ENCODE peak calls at places on chromosomes 1 and 21, in four cellular contexts. B is transverse colon; W is lower lobe of right lung; E is CD8-positive, alpha-beta T cell. N is an unnamed sample.

GRCh38 chr1:216566809-216567208 is 143.6 kb upstream of the USH2A start:
- DNase-seq in W (no peak), E (no peak), B (no peak), N (peak)

GRCh38 chr1:187646536-187647128 is 817.9 kb downstream of the PLA2G4A start:
- DNase-seq in B (no peak), W (no peak), E (no peak), N (no peak)

GRCh38 chr1:205421728-205422127 is at the start of gene LEMD1:
- DNase-seq in B (no peak), W (no peak), E (no peak), N (no peak)

GRCh38 chr1:146032613-146033219 is 11.2 kb upstream of the HJV start:
- DNase-seq in W (no peak), E (no peak), B (no peak), N (peak)

GRCh38 chr1:234965128-234965527 is 163.5 kb downstream of the TOMM20 start:
- DNase-seq in E (no peak), B (no peak), W (no peak), N (peak)

GRCh38 chr1:212413902-212414327 is 771 bp downstream of the PACC1 start:
- DNase-seq in B (no peak), E (no peak), W (no peak), N (peak)

GRCh38 chr1:119885903-119886783 is 10.2 kb downstream of the ADAM30 start:
- DNase-seq in E (peak), B (peak), W (peak), N (peak)

GRCh38 chr1:101653482-101653946 is 343.2 kb downstream of the OLFM3 start:
- DNase-seq in E (no peak), W (no peak), B (peak), N (peak)

GRCh38 chr1:70896224-70896623 is 151.4 kb downstream of the PTGER3 start:
- DNase-seq in B (no peak), E (no peak), W (no peak), N (no peak)

GRCh38 chr1:208159542-208160258 is 84.5 kb downstream of the PLXNA2 start:
- DNase-seq in E (no peak), B (no peak), W (no peak), N (peak)

GRCh38 chr1:231000639-231001038 is 21.7 kb downstream of the ARV1 start:
- DNase-seq in B (no peak), E (no peak), W (no peak), N (no peak)

GRCh38 chr1:14071581-14071980 is 371.6 kb downstream of the PRDM2 start:
- DNase-seq in E (no peak), W (no peak), B (no peak), N (no peak)

GRCh38 chr1:31095298-31095981 is 29.9 kb upstream of the PUM1 start:
- DNase-seq in W (no peak), E (no peak), B (no peak), N (peak)

GRCh38 chr1:242211254-242212022 is 212.5 kb upstream of the MAP1LC3C start:
- DNase-seq in B (no peak), W (no peak), E (no peak), N (no peak)

GRCh38 chr1:180969429-180969828 is 53.2 kb downstream of the STX6 start:
- DNase-seq in E (no peak), B (no peak), W (no peak), N (no peak)

GRCh38 chr1:44807364-44808062 is 362 bp upstream of the DYNLT4 start:
- DNase-seq in E (peak), W (peak), B (peak), N (peak)

GRCh38 chr1:101101362-101101761 is 75.8 kb upstream of the DPH5 start:
- DNase-seq in W (no peak), E (no peak), B (no peak), N (peak)

GRCh38 chr1:24555591-24556413 is at the start of gene NCMAP:
- DNase-seq in B (peak), W (peak), E (peak), N (no peak)

GRCh38 chr1:246428542-246429308 is 78.4 kb downstream of the SMYD3 start:
- DNase-seq in E (no peak), B (no peak), W (no peak), N (peak)

DNA sequence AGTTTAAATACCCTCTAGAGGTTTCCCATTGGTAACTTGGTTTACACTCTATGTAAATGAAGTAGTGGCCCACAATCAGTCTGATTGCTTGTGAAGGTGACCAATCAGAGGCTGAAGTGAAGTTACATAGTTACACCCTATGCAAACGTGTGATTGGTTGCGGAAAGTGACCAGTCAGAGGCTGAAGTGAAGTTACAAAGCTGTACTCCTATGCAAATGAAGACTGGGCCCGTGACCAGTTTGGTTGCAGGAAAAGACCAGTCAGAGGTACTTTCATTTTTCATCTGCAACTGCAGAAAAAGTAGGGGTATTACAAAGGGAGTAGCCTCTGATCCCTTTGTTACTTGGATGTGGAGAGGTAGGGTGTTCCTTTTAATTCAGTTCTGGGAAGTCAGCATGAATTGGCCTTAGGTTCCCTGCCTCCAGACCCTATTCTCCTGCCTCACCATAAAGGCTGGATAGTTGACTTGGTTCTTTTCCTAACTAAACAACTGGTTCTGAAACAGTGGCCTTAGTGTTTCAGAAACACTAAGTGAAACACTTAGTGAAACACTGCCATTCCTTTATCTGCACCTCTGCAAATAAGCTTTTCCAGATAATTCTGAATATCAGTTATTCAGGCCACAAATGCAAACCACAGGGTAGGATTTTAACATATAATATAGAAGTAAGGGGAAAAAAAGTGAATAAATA is 39.3 kb downstream of the MAGI3 start:
- DNase-seq in W (no peak), B (no peak), E (no peak), N (peak)
- H3K4me3 ChIP-seq in W (no peak), B (no peak), E (no peak), N (no peak)

GRCh38 chr1:3436451-3436850 is 18.0 kb upstream of the ARHGEF16 start:
- DNase-seq in E (no peak), W (no peak), B (no peak), N (no peak)

GRCh38 chr1:3433076-3433475 is 21.4 kb upstream of the ARHGEF16 start:
- DNase-seq in B (no peak), E (no peak), W (peak), N (no peak)

GRCh38 chr1:3435666-3436065 is 18.8 kb upstream of the ARHGEF16 start:
- DNase-seq in W (peak), E (no peak), B (no peak), N (no peak)

GRCh38 chr1:3433596-3434320 is 20.7 kb upstream of the ARHGEF16 start:
- DNase-seq in E (no peak), W (peak), B (no peak), N (no peak)

DNA sequence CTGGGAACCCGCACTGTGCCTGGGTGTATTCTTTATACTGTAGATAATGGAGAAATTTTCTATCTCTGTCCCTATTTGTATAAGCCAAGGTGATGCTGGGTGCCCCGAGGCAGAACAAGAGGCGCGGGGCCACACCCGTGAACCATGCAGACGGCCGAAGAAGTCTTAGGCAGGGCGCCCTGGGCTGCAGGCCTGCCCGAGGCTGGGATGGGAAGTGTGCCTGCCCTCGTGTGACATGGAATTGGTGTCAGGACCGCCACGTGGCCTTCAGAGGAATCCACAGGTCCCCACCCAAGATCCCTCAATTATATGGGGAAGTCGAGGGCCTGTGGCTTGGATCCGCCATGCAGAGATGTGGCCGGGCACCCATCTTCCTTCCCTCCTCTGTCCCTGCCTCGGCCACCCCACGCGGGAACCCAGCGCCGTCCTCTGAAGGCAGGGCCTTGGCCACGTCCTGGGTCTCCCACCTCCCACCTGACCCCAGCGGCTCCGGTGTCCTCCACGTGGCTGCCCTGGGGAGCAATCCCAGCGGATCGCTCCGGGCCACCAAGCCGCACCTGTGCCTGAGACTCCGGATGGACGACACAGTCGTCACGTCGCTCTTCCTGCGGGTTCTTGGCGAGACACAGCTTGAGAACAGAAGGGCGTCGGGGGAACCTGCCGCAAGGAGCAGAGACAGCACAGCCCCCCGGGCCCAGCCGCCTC is 19.9 kb upstream of the ARHGEF16 start:
- DNase-seq in W (peak), E (no peak), B (no peak), N (no peak)
- H3K4me3 ChIP-seq in W (no peak), E (no peak), B (no peak), N (no peak)

GRCh38 chr1:160244209-160244608 is 18.1 kb downstream of the DCAF8 start:
- DNase-seq in B (no peak), W (no peak), E (no peak), N (no peak)
- H3K4me3 ChIP-seq in B (no peak), W (no peak), E (no peak), N (no peak)

DNA sequence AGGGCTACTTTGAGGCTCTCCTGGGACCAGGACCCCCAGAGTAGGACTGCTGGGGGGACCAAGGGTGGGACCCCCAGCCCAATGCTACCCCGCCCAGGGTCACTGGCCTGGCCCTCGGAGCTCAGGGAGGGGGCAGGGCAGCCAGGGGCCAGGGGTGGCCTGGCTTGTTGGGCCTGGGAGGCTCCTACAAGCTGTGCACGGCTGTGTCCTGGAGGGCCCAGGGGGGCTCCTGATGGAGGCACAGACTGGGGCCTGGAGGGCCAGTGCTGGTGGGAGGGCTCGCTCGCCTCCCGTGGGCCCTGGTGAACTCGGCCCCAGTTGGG is 2.2 kb downstream of the HES4 start:
- DNase-seq in E (no peak), B (no peak), W (no peak), N (no peak)
- H3K4me3 ChIP-seq in E (no peak), B (no peak), W (no peak), N (no peak)

GRCh38 chr1:204377800-204378608 is 18.3 kb upstream of the PLEKHA6 start:
- DNase-seq in B (peak), E (peak), W (peak), N (no peak)

GRCh38 chr1:204380293-204380831 is 20.6 kb upstream of the PLEKHA6 start:
- DNase-seq in B (no peak), E (no peak), W (no peak), N (no peak)

GRCh38 chr1:204384636-204385354 is 25.1 kb upstream of the PLEKHA6 start:
- DNase-seq in E (no peak), B (no peak), W (no peak), N (no peak)

GRCh38 chr1:204383163-204383904 is 23.6 kb upstream of the PLEKHA6 start:
- DNase-seq in W (no peak), E (no peak), B (no peak), N (no peak)

GRCh38 chr1:204382714-204383083 is 23.0 kb upstream of the PLEKHA6 start:
- DNase-seq in E (no peak), B (no peak), W (no peak), N (no peak)
- H3K4me3 ChIP-seq in E (peak), B (peak), W (peak), N (no peak)

DNA sequence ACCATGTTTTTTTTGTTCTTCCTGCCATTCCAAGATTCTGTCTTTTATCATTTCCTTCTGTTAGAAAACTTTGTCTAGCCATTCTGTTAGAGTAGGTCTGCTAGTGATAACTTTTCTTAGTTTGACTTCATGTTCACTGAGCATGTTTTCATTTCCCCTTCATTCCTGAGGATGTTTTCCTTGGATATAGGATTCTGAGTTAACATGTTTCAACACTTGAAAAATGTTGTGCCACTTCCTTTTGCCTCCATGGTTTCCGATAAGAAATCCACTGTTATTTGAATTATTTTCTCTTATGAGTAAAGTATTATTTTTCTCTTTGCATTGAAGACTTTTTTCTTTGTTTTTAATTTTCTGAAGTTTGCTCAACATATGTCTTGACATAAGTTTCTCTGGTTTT is 66.7 kb downstream of the ATP1A1 start:
- DNase-seq in W (no peak), E (no peak), B (no peak), N (no peak)
- H3K4me3 ChIP-seq in W (no peak), E (no peak), B (no peak), N (no peak)

DNA sequence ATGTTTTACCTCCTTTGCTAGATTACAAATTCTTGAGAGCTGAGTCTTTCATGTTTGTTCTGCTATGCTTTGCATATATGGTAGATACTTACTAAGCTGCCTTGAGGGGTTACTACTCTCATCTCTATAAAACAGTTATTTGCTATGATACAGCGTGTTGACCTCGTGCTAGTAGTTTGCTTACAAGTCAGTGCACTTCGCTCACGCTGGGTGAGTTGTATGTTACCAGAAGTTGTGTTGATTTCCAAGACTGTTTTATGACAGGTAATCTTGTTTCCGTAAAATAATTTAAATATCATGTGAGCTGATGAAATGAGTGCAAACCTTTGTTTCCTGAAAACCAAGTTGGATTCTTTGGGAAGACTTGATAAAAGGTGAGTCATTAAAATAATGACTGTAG is 7.3 kb downstream of the MRPS6 start:
- DNase-seq in E (no peak), W (no peak), B (peak), N (no peak)
- H3K4me3 ChIP-seq in E (no peak), W (no peak), B (no peak), N (no peak)

GRCh38 chr1:32754282-32755097 is 51.9 kb upstream of the SYNC start:
- DNase-seq in B (no peak), W (peak), E (peak), N (no peak)
- H3K4me3 ChIP-seq in B (peak), W (peak), E (peak), N (peak)